ENCODE peak calls at places on chromosome 4, in seven cellular contexts. B, E, O, I, R, C and J are unnamed samples.

GRCh38 chr4:55921093-55921492 is 27.7 kb upstream of the CEP135 start:
- DNase-seq in B (no peak), E (no peak), O (peak), I (no peak), R (no peak), C (no peak), J (no peak)

GRCh38 chr4:87865960-87866598 is 33.3 kb downstream of the MEPE start:
- DNase-seq in B (no peak), E (no peak), O (peak), I (peak), R (peak), C (peak), J (no peak)

GRCh38 chr4:147049940-147050852 is 104.5 kb upstream of the TTC29 start:
- DNase-seq in B (no peak), E (no peak), O (peak), I (no peak), R (no peak), C (peak), J (no peak)

GRCh38 chr4:187618701-187619278 is 376.8 kb upstream of the ZFP42 start:
- DNase-seq in B (no peak), E (no peak), O (peak), I (no peak), R (no peak), C (peak), J (no peak)

GRCh38 chr4:145779319-145779801 is 99.4 kb downstream of the C4orf51 start:
- DNase-seq in B (no peak), E (no peak), O (no peak), I (no peak), R (peak), C (no peak), J (no peak)

GRCh38 chr4:152209772-152210493 is 326.0 kb downstream of the FBXW7 start:
- DNase-seq in B (no peak), E (no peak), O (no peak), I (no peak), R (no peak), C (no peak), J (no peak)

GRCh38 chr4:8400641-8401325 is 39.7 kb downstream of the ACOX3 start:
- DNase-seq in B (no peak), E (no peak), O (no peak), I (no peak), R (no peak), C (no peak), J (no peak)

GRCh38 chr4:123871351-123871750 is 474.8 kb downstream of the SPRY1 start:
- DNase-seq in B (no peak), E (no peak), O (no peak), I (no peak), R (no peak), C (no peak), J (no peak)

GRCh38 chr4:157806176-157806575 is 366.6 kb downstream of the GASK1B start:
- DNase-seq in B (no peak), E (no peak), O (no peak), I (no peak), R (no peak), C (no peak), J (no peak)

GRCh38 chr4:157220026-157220881 is at the start of gene GRIA2:
- DNase-seq in B (peak), E (no peak), O (peak), I (peak), R (peak), C (peak), J (peak)

GRCh38 chr4:142449771-142450373 is 396.2 kb downstream of the INPP4B start:
- DNase-seq in B (no peak), E (no peak), O (no peak), I (no peak), R (no peak), C (no peak), J (no peak)

GRCh38 chr4:56655627-56656345 is 25.3 kb downstream of the HOPX start:
- DNase-seq in B (peak), E (no peak), O (no peak), I (no peak), R (peak), C (no peak), J (no peak)

GRCh38 chr4:188971125-188971524 is 831.9 kb downstream of the TRIML1 start:
- DNase-seq in B (no peak), E (no peak), O (no peak), I (peak), R (peak), C (peak), J (no peak)

GRCh38 chr4:1321486-1321885 is 25.5 kb upstream of the UVSSA start:
- DNase-seq in B (no peak), E (no peak), O (no peak), I (no peak), R (no peak), C (no peak), J (no peak)

GRCh38 chr4:154583230-154583629 is 7.3 kb downstream of the FGA start:
- DNase-seq in B (no peak), E (no peak), O (no peak), I (no peak), R (no peak), C (no peak), J (no peak)

GRCh38 chr4:71559957-71560541 is 221.2 kb downstream of the SLC4A4 start:
- DNase-seq in B (no peak), E (no peak), O (peak), I (peak), R (no peak), C (peak), J (no peak)

GRCh38 chr4:76250962-76251361 is 559 bp upstream of the FAM47E start:
- DNase-seq in B (no peak), E (peak), O (no peak), I (no peak), R (peak), C (no peak), J (no peak)

GRCh38 chr4:99668472-99668871 is 10.8 kb upstream of the C4orf54 start:
- DNase-seq in B (no peak), E (no peak), O (no peak), I (no peak), R (no peak), C (no peak), J (no peak)

GRCh38 chr4:833156-833555 is 7.2 kb upstream of the CPLX1 start:
- DNase-seq in B (no peak), E (no peak), O (no peak), I (no peak), R (no peak), C (no peak), J (no peak)

GRCh38 chr4:17092990-17093880 is 194.8 kb upstream of the LDB2 start:
- DNase-seq in B (no peak), E (no peak), O (no peak), I (no peak), R (no peak), C (no peak), J (no peak)

GRCh38 chr4:66376921-66377320 is 706.6 kb upstream of the EPHA5 start:
- DNase-seq in B (no peak), E (no peak), O (peak), I (no peak), R (no peak), C (peak), J (no peak)

GRCh38 chr4:19399001-19399400 is 852.7 kb upstream of the SLIT2 start:
- DNase-seq in B (no peak), E (no peak), O (peak), I (no peak), R (no peak), C (no peak), J (no peak)

GRCh38 chr4:177356191-177356590 is 46.5 kb downstream of the NEIL3 start:
- DNase-seq in B (no peak), E (no peak), O (no peak), I (no peak), R (no peak), C (no peak), J (no peak)

GRCh38 chr4:133147922-133148689 is 988 bp upstream of the PCDH10 start:
- DNase-seq in B (peak), E (no peak), O (peak), I (peak), R (peak), C (peak), J (no peak)

GRCh38 chr4:151259752-151260151 is 17.2 kb upstream of the PRSS48 start:
- DNase-seq in B (no peak), E (no peak), O (no peak), I (no peak), R (no peak), C (no peak), J (no peak)

GRCh38 chr4:123659759-123660158 is 263.2 kb downstream of the SPRY1 start:
- DNase-seq in B (no peak), E (no peak), O (peak), I (peak), R (peak), C (no peak), J (no peak)

GRCh38 chr4:184441461-184442392 is 32.6 kb downstream of the IRF2 start:
- DNase-seq in B (no peak), E (no peak), O (peak), I (no peak), R (peak), C (no peak), J (no peak)

GRCh38 chr4:147576084-147576483 is 41.1 kb upstream of the TMEM184C start:
- DNase-seq in B (no peak), E (no peak), O (no peak), I (no peak), R (no peak), C (no peak), J (no peak)

GRCh38 chr4:155819066-155819465 is 47.0 kb downstream of the ASIC5 start:
- DNase-seq in B (peak), E (no peak), O (peak), I (no peak), R (no peak), C (no peak), J (peak)

GRCh38 chr4:128393111-128393704 is 105.6 kb upstream of the PGRMC2 start:
- DNase-seq in B (peak), E (no peak), O (peak), I (no peak), R (no peak), C (peak), J (no peak)

GRCh38 chr4:20883231-20883630 is 183.0 kb downstream of the PACRGL start:
- DNase-seq in B (no peak), E (no peak), O (no peak), I (peak), R (no peak), C (no peak), J (no peak)

GRCh38 chr4:8099981-8100464 is 58.6 kb downstream of the ABLIM2 start:
- DNase-seq in B (no peak), E (no peak), O (peak), I (peak), R (no peak), C (no peak), J (no peak)

GRCh38 chr4:126582737-126583136 is 1050.0 kb upstream of the INTU start:
- DNase-seq in B (no peak), E (no peak), O (peak), I (peak), R (peak), C (no peak), J (no peak)

GRCh38 chr4:145879598-145879997 is 59.0 kb downstream of the ZNF827 start:
- DNase-seq in B (no peak), E (no peak), O (peak), I (no peak), R (no peak), C (no peak), J (peak)

GRCh38 chr4:187172340-187172761 is 448.7 kb upstream of the FAT1 start:
- DNase-seq in B (no peak), E (peak), O (peak), I (no peak), R (no peak), C (peak), J (no peak)

GRCh38 chr4:8191136-8191747 is 7.8 kb upstream of the SH3TC1 start:
- DNase-seq in B (peak), E (no peak), O (peak), I (no peak), R (no peak), C (peak), J (peak)

GRCh38 chr4:159017323-159018036 is 85.4 kb upstream of the RAPGEF2 start:
- DNase-seq in B (no peak), E (no peak), O (no peak), I (no peak), R (no peak), C (no peak), J (no peak)

GRCh38 chr4:173528378-173529321 is 1.4 kb downstream of the HAND2 start:
- DNase-seq in B (peak), E (no peak), O (peak), I (no peak), R (peak), C (no peak), J (peak)

GRCh38 chr4:122010610-122011009 is 58.8 kb upstream of the TRPC3 start:
- DNase-seq in B (no peak), E (no peak), O (peak), I (no peak), R (no peak), C (peak), J (no peak)

GRCh38 chr4:185665655-185666054 is 130.3 kb upstream of the PDLIM3 start:
- DNase-seq in B (no peak), E (no peak), O (no peak), I (no peak), R (no peak), C (no peak), J (no peak)
- H3K4me3 ChIP-seq in B (no peak), E (no peak), O (no peak), I (no peak), R (no peak), C (no peak), J (no peak)

GRCh38 chr4:169188204-169188603 is 82.6 kb downstream of the SH3RF1 start:
- DNase-seq in B (no peak), E (no peak), O (no peak), I (no peak), R (no peak), C (no peak), J (no peak)

GRCh38 chr4:169184686-169185085 is 86.1 kb downstream of the SH3RF1 start:
- DNase-seq in B (no peak), E (no peak), O (no peak), I (no peak), R (no peak), C (no peak), J (no peak)

GRCh38 chr4:169183581-169183980 is 87.2 kb downstream of the SH3RF1 start:
- DNase-seq in B (no peak), E (no peak), O (no peak), I (no peak), R (no peak), C (no peak), J (no peak)

GRCh38 chr4:169184236-169184635 is 86.5 kb downstream of the SH3RF1 start:
- DNase-seq in B (no peak), E (no peak), O (no peak), I (no peak), R (no peak), C (no peak), J (no peak)

GRCh38 chr4:169185133-169185956 is 85.4 kb downstream of the SH3RF1 start:
- DNase-seq in B (no peak), E (no peak), O (no peak), I (peak), R (no peak), C (no peak), J (no peak)
- TF ChIP-seq CTCF in B (no peak), E (no peak), O (peak), I (peak), R (no peak), C (peak), J (no peak)

DNA sequence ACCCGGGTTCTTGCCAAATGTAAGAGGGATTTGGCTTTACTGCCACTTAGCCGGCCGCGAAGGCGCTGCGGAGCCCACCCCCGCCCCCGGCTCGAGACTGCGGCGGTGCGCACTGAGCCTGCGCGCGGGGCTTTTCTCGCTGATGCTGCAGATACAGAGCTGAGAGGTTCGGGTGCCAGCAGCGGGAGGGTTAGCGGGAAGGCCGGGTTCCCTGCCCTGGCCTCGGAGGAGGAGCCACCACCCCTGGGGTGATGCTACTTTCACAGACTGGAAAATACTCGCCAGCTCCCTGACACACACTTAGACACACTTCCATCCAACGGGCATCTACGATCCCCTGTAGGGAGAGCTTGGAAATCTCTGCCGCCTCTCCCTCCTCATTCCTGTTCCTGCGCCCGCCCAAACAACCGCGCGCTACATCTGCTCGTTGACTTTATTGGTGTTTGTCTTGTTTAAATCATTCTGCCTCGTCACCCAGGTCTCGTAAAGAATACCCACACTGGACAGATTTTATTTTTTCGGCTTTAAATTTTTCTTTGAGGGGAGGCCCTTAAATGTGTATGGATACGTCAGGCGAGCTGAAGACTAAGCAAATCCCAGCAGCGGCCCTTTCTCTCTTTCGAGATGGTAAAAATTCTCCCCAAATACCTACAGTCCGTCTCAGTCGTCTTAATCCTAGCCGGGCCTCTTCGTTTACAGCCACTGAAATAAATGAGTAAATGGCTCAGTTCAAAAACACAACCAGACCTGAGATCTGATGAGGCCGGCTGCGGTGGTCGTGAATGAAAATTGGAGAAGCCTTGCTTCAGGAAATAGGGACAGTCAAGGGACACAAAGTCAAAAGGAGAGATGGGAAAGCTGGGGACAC is 1.9 kb upstream of the PCDH7 start:
- DNase-seq in B (peak), E (peak), O (peak), I (no peak), R (peak), C (peak), J (peak)
- H3K4me3 ChIP-seq in B (peak), E (peak), O (peak), I (peak), R (peak), C (peak), J (peak)

DNA sequence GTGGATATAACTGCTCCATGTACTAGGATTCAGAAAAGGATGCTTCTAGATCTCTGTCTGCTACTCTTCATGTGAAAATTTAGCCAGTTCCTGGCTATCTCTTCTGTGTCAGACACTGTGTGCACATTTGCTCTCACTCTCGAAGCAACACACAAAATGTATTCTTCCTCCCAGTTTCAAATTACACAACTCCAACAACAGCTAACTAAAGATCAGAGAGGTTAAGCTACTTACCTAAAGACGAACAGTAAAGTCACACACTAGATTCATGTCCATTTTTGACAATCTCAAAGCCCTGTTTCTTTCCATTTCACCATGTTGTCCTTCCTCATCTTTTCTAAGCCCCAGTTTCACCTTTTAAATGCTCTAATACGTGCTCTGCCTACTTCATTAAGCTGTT is 2.2 kb downstream of the CLNK start:
- DNase-seq in B (no peak), E (no peak), O (no peak), I (no peak), R (no peak), C (no peak), J (no peak)
- TF ChIP-seq CTCF in B (no peak), E (no peak), O (no peak), I (no peak), R (no peak), C (no peak), J (no peak)

GRCh38 chr4:85658766-85659439 is 184.0 kb downstream of the ARHGAP24 start:
- DNase-seq in B (no peak), E (no peak), O (peak), I (no peak), R (peak), C (no peak), J (no peak)

GRCh38 chr4:85657143-85657542 is 182.2 kb downstream of the ARHGAP24 start:
- DNase-seq in B (no peak), E (no peak), O (no peak), I (no peak), R (no peak), C (no peak), J (no peak)

GRCh38 chr4:85659626-85660213 is 184.8 kb downstream of the ARHGAP24 start:
- DNase-seq in B (no peak), E (no peak), O (no peak), I (no peak), R (no peak), C (no peak), J (no peak)
- H3K4me3 ChIP-seq in B (no peak), E (no peak), O (no peak), I (no peak), R (no peak), C (no peak), J (no peak)

GRCh38 chr4:5461477-5461876 is 246.9 kb downstream of the EVC2 start:
- DNase-seq in B (no peak), E (no peak), O (no peak), I (no peak), R (no peak), C (no peak), J (peak)

GRCh38 chr4:5459236-5459635 is 249.1 kb downstream of the EVC2 start:
- DNase-seq in B (no peak), E (no peak), O (no peak), I (no peak), R (no peak), C (no peak), J (no peak)

GRCh38 chr4:5458676-5459075 is 249.7 kb downstream of the EVC2 start:
- DNase-seq in B (no peak), E (no peak), O (no peak), I (no peak), R (no peak), C (no peak), J (no peak)

GRCh38 chr4:5462254-5462835 is 246.0 kb downstream of the EVC2 start:
- DNase-seq in B (no peak), E (no peak), O (no peak), I (no peak), R (no peak), C (no peak), J (peak)

DNA sequence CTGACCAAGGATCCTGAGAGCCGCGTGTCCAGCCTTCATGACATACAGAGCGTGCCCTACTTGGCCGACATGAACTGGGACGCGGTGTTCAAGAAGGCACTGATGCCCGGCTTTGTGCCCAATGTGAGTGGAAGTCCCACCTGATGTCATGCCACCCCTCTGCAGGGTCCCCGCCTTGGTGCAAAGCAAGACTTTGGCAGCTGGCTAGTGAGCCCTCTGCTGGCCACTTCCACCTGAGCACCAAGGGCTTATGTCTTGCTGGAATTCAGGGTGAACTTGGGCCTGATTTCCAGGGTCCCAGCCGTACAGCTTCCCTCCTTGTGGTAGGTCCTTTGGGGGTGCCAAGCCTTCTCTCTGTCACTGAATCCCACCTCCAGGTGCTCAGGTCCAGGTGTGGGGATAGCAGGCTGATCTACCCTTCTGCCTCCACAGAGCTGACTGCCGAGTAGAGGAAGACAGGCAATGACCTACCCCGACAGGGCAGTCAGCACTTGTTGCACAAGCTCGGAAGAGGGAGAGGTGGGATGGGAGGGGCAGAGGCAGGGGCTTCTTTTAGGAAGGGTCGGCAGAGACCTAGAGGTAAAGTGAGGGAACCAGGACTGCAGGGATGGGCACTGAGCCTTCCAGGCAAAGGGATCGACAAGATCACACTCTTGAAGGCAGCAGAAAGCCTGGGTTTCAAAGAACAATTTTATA is 248.1 kb downstream of the EVC2 start:
- DNase-seq in B (no peak), E (no peak), O (peak), I (peak), R (peak), C (peak), J (no peak)
- TF ChIP-seq CTCF in B (peak), E (peak), O (peak), I (peak), R (peak), C (peak), J (no peak)